ENCODE peak calls at places on chromosome 17, in seven cellular contexts. A is fibroblast of lung; M is CD8-positive, alpha-beta memory T cell; I is transverse colon; X is COR-L47; J is body of pancreas; R is LoVo. D is an unnamed sample.

GRCh38 chr17:43169561-43170139 is 1.4 kb upstream of the NBR1 start:
- DNase-seq in M (peak; percentile 50), R (peak; percentile 30), A (peak; percentile 0), X (no peak), I (peak; percentile 42), J (no peak), D (no peak)

GRCh38 chr17:15377200-15377599 is 35.8 kb upstream of the TEKT3 start:
- DNase-seq in J (no peak), M (no peak), X (no peak), R (no peak), A (peak; percentile 86), I (no peak), D (no peak)

GRCh38 chr17:65998675-65999074 is 193.3 kb downstream of the CEP112 start:
- DNase-seq in X (no peak), R (no peak), J (no peak), A (no peak), M (no peak), I (no peak), D (no peak)

GRCh38 chr17:29291163-29291752 is 2.7 kb downstream of the NUFIP2 start:
- DNase-seq in R (peak; percentile 57), J (no peak), I (no peak), M (no peak), X (peak; percentile 48), A (peak; percentile 58), D (no peak)

GRCh38 chr17:40304464-40304863 is 4.5 kb upstream of the RARA start:
- DNase-seq in A (peak; percentile 99), X (no peak), M (no peak), R (no peak), J (no peak), I (no peak), D (no peak)

GRCh38 chr17:38338053-38338452 is 5.7 kb downstream of the GPR179 start:
- DNase-seq in I (no peak), M (no peak), X (peak; percentile 53), R (no peak), J (no peak), A (no peak), D (no peak)

GRCh38 chr17:63001689-63002394 is 35.8 kb downstream of the TANC2 start:
- DNase-seq in I (no peak), R (no peak), A (no peak), M (no peak), X (no peak), J (no peak), D (no peak)

GRCh38 chr17:15262291-15263205 is 2.6 kb downstream of the PMP22 start:
- DNase-seq in A (peak; percentile 89), X (no peak), R (peak; percentile 89), I (peak; percentile 85), M (no peak), J (peak; percentile 51), D (no peak)

GRCh38 chr17:13931752-13932477 is 137.4 kb upstream of the COX10 start:
- DNase-seq in R (no peak), I (peak; percentile 42), M (no peak), A (peak; percentile 57), J (peak; percentile 13), X (no peak), D (no peak)

GRCh38 chr17:80284631-80285030 is 24.0 kb downstream of the RNF213 start:
- DNase-seq in J (no peak), I (no peak), M (peak; percentile 39), X (no peak), A (no peak), R (no peak), D (no peak)

GRCh38 chr17:58452738-58453137 is 35.4 kb upstream of the RNF43 start:
- DNase-seq in A (peak; percentile 16), I (no peak), J (no peak), X (no peak), M (no peak), R (no peak), D (no peak)

GRCh38 chr17:19579192-19579668 is 45.6 kb downstream of the SLC47A1 start:
- DNase-seq in M (no peak), A (no peak), X (no peak), J (no peak), R (no peak), I (no peak), D (no peak)